ENCODE peak calls at places on chromosomes 5 and 9, in five cellular contexts. M, T, S, H and Z are unnamed samples.

GRCh38 chr9:104879555-104880318 is 48.2 kb downstream of the ABCA1 start:
- DNase-seq in M (no peak), T (no peak), S (no peak), H (no peak), Z (no peak)

GRCh38 chr5:135450328-135450727 is 1.8 kb downstream of the TIFAB start:
- DNase-seq in M (no peak), T (no peak), S (no peak), H (no peak), Z (no peak)

GRCh38 chr5:81768960-81769452 is 18.1 kb upstream of the SSBP2 start:
- DNase-seq in M (no peak), T (no peak), S (no peak), H (no peak), Z (no peak)

GRCh38 chr9:3502560-3503398 is 23.0 kb downstream of the RFX3 start:
- DNase-seq in M (no peak), T (no peak), S (no peak), H (no peak), Z (no peak)

GRCh38 chr5:149289307-149289706 is 17.6 kb downstream of the AFAP1L1 start:
- DNase-seq in M (no peak), T (no peak), S (no peak), H (no peak), Z (no peak)

GRCh38 chr9:76537150-76537646 is 78.2 kb downstream of the GCNT1 start:
- DNase-seq in M (no peak), T (peak; percentile 15), S (no peak), H (no peak), Z (peak; percentile 48)

GRCh38 chr9:93908591-93909241 is 46.4 kb downstream of the BARX1 start:
- DNase-seq in M (no peak), T (no peak), S (peak; percentile 17), H (no peak), Z (no peak)

GRCh38 chr9:31336841-31337240 is 1047.6 kb upstream of the ACO1 start:
- DNase-seq in M (no peak), T (no peak), S (no peak), H (no peak), Z (no peak)

GRCh38 chr5:919356-920000 is 26.8 kb downstream of the TRIP13 start:
- DNase-seq in M (no peak), T (no peak), S (no peak), H (no peak), Z (no peak)

GRCh38 chr9:124298646-124299235 is 41.0 kb downstream of the NEK6 start:
- DNase-seq in M (no peak), T (no peak), S (no peak), H (no peak), Z (no peak)

GRCh38 chr5:32880781-32881180 is 169.7 kb downstream of the NPR3 start:
- DNase-seq in M (no peak), T (no peak), S (no peak), H (no peak), Z (no peak)

GRCh38 chr9:137977572-137978261 is 100.1 kb downstream of the CACNA1B start:
- DNase-seq in M (no peak), T (no peak), S (no peak), H (no peak), Z (no peak)

GRCh38 chr5:178247481-178248456 is 15.2 kb upstream of the PHYKPL start:
- DNase-seq in M (no peak), T (no peak), S (no peak), H (no peak), Z (no peak)

GRCh38 chr9:116468369-116468768 is 218.7 kb upstream of the TRIM32 start:
- DNase-seq in M (no peak), T (no peak), S (no peak), H (no peak), Z (no peak)

GRCh38 chr5:1720396-1721110 is 79.1 kb downstream of the MRPL36 start:
- DNase-seq in M (no peak), T (no peak), S (no peak), H (no peak), Z (peak; percentile 5)